ENCODE peak calls at places on chromosomes 2 and 18, in five cellular contexts. T, P, V, N and R are unnamed samples.

GRCh38 chr18:46677609-46678470 is 20.8 kb upstream of the LOXHD1 start:
- DNase-seq in N (no peak), P (no peak), V (no peak), T (no peak), R (no peak)

GRCh38 chr2:20110383-20110782 is 59.0 kb upstream of the LAPTM4A start:
- DNase-seq in N (no peak), P (no peak), T (no peak), V (no peak), R (no peak)

GRCh38 chr2:79369127-79369526 is 143.7 kb upstream of the CTNNA2 start:
- DNase-seq in T (no peak), V (no peak), N (no peak), P (no peak), R (no peak)

GRCh38 chr2:106560773-106561172 is 73.6 kb downstream of the CD8B2 start:
- DNase-seq in V (no peak), T (no peak), N (no peak), P (no peak), R (no peak)

GRCh38 chr2:134949966-134950708 is 31.5 kb downstream of the CCNT2 start:
- DNase-seq in P (no peak), N (no peak), T (no peak), V (no peak), R (no peak)

GRCh38 chr2:27889774-27890145 is 427 bp downstream of the RBKS start:
- DNase-seq in T (peak; percentile 22), N (no peak), V (no peak), P (no peak), R (no peak)

GRCh38 chr2:73983322-73984202 is 1.1 kb upstream of the TET3 start:
- DNase-seq in V (peak; percentile 63), T (peak; percentile 37), N (no peak), P (no peak), R (peak; percentile 62)

GRCh38 chr2:208373460-208374089 is 33.0 kb upstream of the PTH2R start:
- DNase-seq in P (no peak), N (no peak), V (peak; percentile 43), T (peak; percentile 44), R (peak; percentile 31)

GRCh38 chr18:10094154-10094553 is 180.3 kb downstream of the VAPA start:
- DNase-seq in P (no peak), N (no peak), V (no peak), T (no peak), R (no peak)

GRCh38 chr2:238060096-238060541 is 682 bp upstream of the SCLY start:
- DNase-seq in V (no peak), P (no peak), N (no peak), T (peak; percentile 11), R (no peak)

GRCh38 chr2:43086451-43087221 is 139.8 kb downstream of the ZFP36L2 start:
- DNase-seq in P (no peak), V (peak; percentile 50), N (peak; percentile 19), T (peak; percentile 81), R (no peak)

GRCh38 chr18:36296591-36297418 is 708 bp upstream of the FHOD3 start:
- DNase-seq in P (no peak), V (peak; percentile 32), T (peak; percentile 46), N (peak; percentile 73), R (peak; percentile 60)

GRCh38 chr18:76369791-76370555 is 125.1 kb downstream of the ZNF516 start:
- DNase-seq in V (no peak), P (no peak), N (no peak), T (no peak), R (no peak)

GRCh38 chr2:133200684-133201421 is 367.4 kb downstream of the NCKAP5 start:
- DNase-seq in P (no peak), N (no peak), T (peak; percentile 69), V (no peak), R (no peak)

GRCh38 chr2:240398711-240399267 is 36.7 kb upstream of the GPC1 start:
- DNase-seq in N (no peak), T (no peak), V (no peak), P (no peak), R (no peak)

GRCh38 chr2:107719141-107719540 is 107.6 kb upstream of the RGPD4 start:
- DNase-seq in N (no peak), V (no peak), T (no peak), P (no peak), R (no peak)

GRCh38 chr2:239876241-239876947 is 148.7 kb downstream of the NDUFA10 start:
- DNase-seq in T (no peak), P (no peak), V (peak; percentile 22), N (no peak), R (no peak)

GRCh38 chr18:13399511-13399910 is 181.0 kb downstream of the LDLRAD4 start:
- DNase-seq in P (no peak), V (no peak), T (no peak), N (no peak), R (no peak)

GRCh38 chr2:42854207-42854818 is 61.9 kb upstream of the HAAO start:
- DNase-seq in P (no peak), T (no peak), N (no peak), V (peak; percentile 43), R (no peak)

GRCh38 chr2:25421289-25421688 is 79.6 kb upstream of the DNMT3A start:
- DNase-seq in V (no peak), P (no peak), N (no peak), T (no peak), R (no peak)

GRCh38 chr2:184756885-184757284 is 158.6 kb downstream of the ZNF804A start:
- DNase-seq in V (no peak), T (no peak), N (no peak), P (no peak), R (no peak)

GRCh38 chr18:21933931-21934765 is 193.6 kb downstream of the MIB1 start:
- DNase-seq in T (no peak), P (no peak), N (peak; percentile 62), V (no peak), R (no peak)

GRCh38 chr2:210915912-210916311 is 359.5 kb downstream of the CPS1 start:
- DNase-seq in N (no peak), T (no peak), V (peak; percentile 72), P (no peak), R (no peak)

GRCh38 chr18:136433-136832 is 21.9 kb upstream of the USP14 start:
- DNase-seq in V (peak; percentile 54), N (no peak), T (no peak), P (no peak), R (peak; percentile 72)

GRCh38 chr2:9755638-9756037 is 87.6 kb upstream of the TAF1B start:
- DNase-seq in P (no peak), V (no peak), T (no peak), N (no peak), R (no peak)

DNA sequence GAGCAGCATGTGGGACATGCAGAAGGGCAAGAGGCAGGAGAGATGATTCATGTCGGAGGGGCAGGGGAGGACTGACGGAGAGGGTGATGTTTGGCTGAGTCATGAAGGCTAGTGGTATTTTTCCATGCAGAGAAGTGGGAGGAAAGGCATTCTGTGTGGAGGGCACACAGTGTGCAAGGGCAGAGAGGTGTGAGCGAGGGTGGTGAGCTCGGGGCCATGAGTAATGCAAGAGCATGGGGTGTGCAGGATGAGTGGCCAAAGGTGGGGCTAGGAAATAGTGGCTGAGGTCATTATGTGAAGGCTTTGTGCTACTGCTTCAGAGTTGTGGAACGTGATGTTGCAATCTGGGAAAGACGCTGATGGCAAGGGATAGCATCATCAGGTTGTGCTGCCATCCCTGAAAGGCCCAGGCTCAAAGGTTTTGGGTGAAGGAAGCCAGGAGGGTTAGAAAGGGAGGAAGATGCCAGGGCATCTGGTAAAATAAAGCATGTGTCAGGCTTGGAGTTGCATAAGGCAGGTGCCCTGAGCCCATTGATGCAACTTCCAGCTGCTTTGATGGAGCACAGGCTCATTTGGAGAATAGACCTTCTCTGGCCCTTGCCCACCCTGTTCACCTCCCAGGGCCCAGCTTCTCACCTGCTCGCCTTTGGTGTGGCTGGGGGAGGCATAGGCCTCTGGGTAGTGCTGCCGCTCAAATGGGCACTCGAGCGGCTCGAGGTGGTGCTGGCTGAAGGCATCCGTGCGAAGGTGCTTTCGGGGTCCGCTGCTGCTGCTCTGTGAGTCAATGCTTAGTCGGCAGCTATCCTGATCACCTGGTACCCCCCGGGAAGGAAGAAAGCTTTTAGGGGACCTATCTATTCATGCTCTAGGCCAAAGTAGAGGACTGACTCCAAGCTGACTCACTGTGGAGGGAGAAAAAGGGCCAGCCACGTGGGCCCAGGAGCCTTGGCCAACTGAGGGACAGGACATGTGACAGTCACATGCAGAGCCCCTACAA is 37.5 kb downstream of the PAX8 start:
- DNase-seq in P (no peak), V (peak; percentile 90), T (peak; percentile 99), N (peak; percentile 13), R (peak; percentile 51)
- TF ChIP-seq RAD21 in P (no peak), V (no peak), T (peak; percentile 58), N (no peak), R (no peak)

GRCh38 chr18:56433919-56434318 is 204.5 kb downstream of the TXNL1 start:
- DNase-seq in P (no peak), N (no peak), T (no peak), V (no peak), R (no peak)
- TF ChIP-seq HDAC2 in P (no peak), N (no peak), T (no peak), V (no peak), R (no peak)

GRCh38 chr18:5058768-5059539 is 138.1 kb downstream of the AKAIN1 start:
- DNase-seq in P (peak; percentile 26), T (no peak), N (no peak), V (no peak), R (no peak)
- TF ChIP-seq CHD2 in P (peak; percentile 32), T (no peak), N (no peak), V (no peak), R (no peak)

GRCh38 chr18:61570070-61570469 is 236.8 kb downstream of the CDH20 start:
- DNase-seq in P (no peak), N (no peak), T (no peak), V (no peak), R (no peak)

GRCh38 chr18:61574665-61575064 is 241.4 kb downstream of the CDH20 start:
- DNase-seq in P (no peak), N (no peak), T (no peak), V (no peak), R (no peak)

GRCh38 chr18:61572871-61573270 is 239.6 kb downstream of the CDH20 start:
- DNase-seq in N (no peak), P (no peak), V (no peak), T (no peak), R (no peak)

GRCh38 chr18:61569176-61569892 is 236.1 kb downstream of the CDH20 start:
- DNase-seq in P (no peak), V (no peak), N (no peak), T (no peak), R (no peak)
- TF ChIP-seq RAD21 in P (no peak), V (no peak), N (no peak), T (no peak), R (no peak)

DNA sequence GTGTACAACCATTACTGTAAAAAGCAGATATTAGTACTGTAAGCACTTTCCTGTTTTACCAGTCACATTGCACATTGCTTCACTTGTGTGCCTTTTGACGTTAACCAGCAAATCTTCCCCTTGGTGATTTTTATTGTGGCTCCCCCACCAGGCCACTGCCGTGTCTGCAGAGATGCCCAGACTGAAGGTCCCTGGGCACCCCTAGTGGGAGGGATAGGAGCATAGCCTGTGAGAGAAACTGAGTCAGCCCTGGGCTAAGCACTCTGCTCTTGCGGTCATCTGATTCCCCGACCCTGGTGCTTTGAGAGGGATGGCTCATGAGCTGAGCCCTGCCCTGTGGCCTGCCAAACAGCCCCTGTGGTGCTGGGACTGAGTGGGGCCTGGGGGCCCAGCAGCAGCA is 73.4 kb downstream of the INPP4A start:
- DNase-seq in P (no peak), N (no peak), T (no peak), V (peak; percentile 55), R (peak; percentile 64)
- TF ChIP-seq HDAC2 in P (no peak), N (no peak), T (no peak), V (no peak), R (no peak)